ENCODE peak calls at places on chromosomes 7 and 10, in seven cellular contexts. Q is hepatocyte, E is A673, L is HCT116, N is PC-3, G is mammary epithelial cell, K is neural progenitor cell. P is an unnamed sample. For H3K4me1, the result is how much of the 10 kb centered on the place peaks cover.

GRCh38 chr7:143248781-143249354 is 14.4 kb upstream of the GSTK1 start:
- DNase-seq in K (no peak), Q (peak), E (no peak), N (peak), L (no peak), G (peak), P (no peak)

GRCh38 chr7:50389961-50390360 is 60.2 kb downstream of the FIGNL1 start:
- DNase-seq in E (no peak), Q (no peak), K (no peak), L (no peak), N (no peak), G (no peak), P (no peak)

GRCh38 chr10:97542169-97543024 is 30.2 kb upstream of the ANKRD2 start:
- DNase-seq in Q (peak), N (peak), E (peak), K (peak), G (peak), L (peak), P (peak)

GRCh38 chr7:30776971-30777370 is 5.8 kb downstream of the MINDY4 start:
- DNase-seq in L (no peak), G (no peak), K (no peak), N (no peak), Q (no peak), E (no peak), P (no peak)

GRCh38 chr7:69225544-69225943 is 372.7 kb upstream of the AUTS2 start:
- DNase-seq in Q (no peak), K (no peak), N (no peak), G (no peak), L (no peak), E (no peak), P (no peak)

GRCh38 chr7:39501358-39501757 is 64.8 kb upstream of the YAE1 start:
- DNase-seq in N (no peak), K (no peak), Q (no peak), G (no peak), L (no peak), E (no peak), P (no peak)

GRCh38 chr7:158262284-158263109 is 325.1 kb downstream of the PTPRN2 start:
- DNase-seq in Q (no peak), G (no peak), N (no peak), L (no peak), K (no peak), E (no peak), P (no peak)

GRCh38 chr10:33506391-33506790 is 171.9 kb upstream of the NRP1 start:
- DNase-seq in E (no peak), L (no peak), K (no peak), G (no peak), Q (no peak), N (no peak), P (no peak)

GRCh38 chr10:16381083-16381482 is 55.7 kb upstream of the PTER start:
- DNase-seq in E (no peak), G (peak), Q (peak), N (peak), L (peak), K (no peak), P (no peak)

GRCh38 chr7:194257-194995 is 2.1 kb downstream of the FAM20C start:
- DNase-seq in E (no peak), G (no peak), N (no peak), K (no peak), L (no peak), Q (peak), P (peak)

GRCh38 chr7:7564323-7564780 is 2.3 kb upstream of the MIOS start:
- DNase-seq in N (peak), L (peak), Q (peak), E (peak), G (peak), K (no peak), P (peak)

GRCh38 chr10:67539312-67539711 is 156.7 kb downstream of the CTNNA3 start:
- DNase-seq in G (no peak), E (no peak), K (no peak), N (no peak), L (no peak), Q (peak), P (no peak)

GRCh38 chr10:54614062-54614461 is 187.0 kb downstream of the PCDH15 start:
- DNase-seq in K (no peak), N (no peak), G (no peak), L (no peak), Q (no peak), E (no peak), P (no peak)

GRCh38 chr10:29862926-29863614 is 196.3 kb downstream of the JCAD start:
- DNase-seq in E (no peak), K (no peak), N (peak), G (peak), Q (no peak), L (peak), P (peak)

GRCh38 chr10:71727429-71728217 is 8.0 kb upstream of the C10orf105 start:
- DNase-seq in Q (peak), L (no peak), E (no peak), K (no peak), N (peak), G (peak), P (peak)

GRCh38 chr7:94123136-94123535 is 119.0 kb upstream of the BET1 start:
- DNase-seq in E (no peak), L (no peak), N (no peak), G (no peak), Q (no peak), K (no peak), P (no peak)

GRCh38 chr7:24757799-24758275 is 573 bp upstream of the GSDME start:
- DNase-seq in N (peak), G (peak), Q (peak), K (peak), L (no peak), E (peak), P (peak)

GRCh38 chr10:126212653-126213052 is 175.6 kb downstream of the ADAM12 start:
- DNase-seq in N (no peak), E (no peak), K (no peak), L (no peak), Q (no peak), G (no peak), P (no peak)

GRCh38 chr10:43137701-43137970 is 609 bp upstream of the CSGALNACT2 start:
- DNase-seq in K (peak), L (no peak), N (peak), G (no peak), E (peak), Q (peak), P (peak)

GRCh38 chr7:103989200-103989784 is at the start of gene RELN:
- DNase-seq in L (no peak), G (peak), E (peak), N (no peak), K (peak), Q (peak), P (peak)

GRCh38 chr7:55111007-55111406 is 92.2 kb downstream of the EGFR start:
- DNase-seq in N (no peak), E (no peak), K (no peak), G (peak), L (no peak), Q (no peak), P (peak)

GRCh38 chr7:50953820-50954219 is 171.1 kb upstream of the GRB10 start:
- DNase-seq in N (peak), G (peak), Q (no peak), L (no peak), K (peak), E (no peak), P (peak)

GRCh38 chr7:30559566-30559965 is 35.1 kb upstream of the GARS1 start:
- DNase-seq in N (peak), G (no peak), Q (no peak), L (no peak), K (no peak), E (no peak), P (peak)

GRCh38 chr7:4681218-4681851 is 760 bp upstream of the FOXK1 start:
- DNase-seq in G (no peak), K (no peak), N (no peak), L (no peak), Q (no peak), E (no peak), P (no peak)

GRCh38 chr7:130838738-130839137 is 104.7 kb upstream of the KLF14 start:
- DNase-seq in G (peak), E (no peak), Q (no peak), N (peak), L (peak), K (no peak), P (peak)

GRCh38 chr10:131567279-131568162 is 256.0 kb upstream of the TCERG1L start:
- DNase-seq in N (no peak), E (no peak), G (no peak), L (no peak), Q (no peak), K (no peak), P (no peak)

GRCh38 chr7:30921951-30922401 is 10.3 kb downstream of the AQP1 start:
- DNase-seq in G (no peak), N (no peak), K (no peak), L (no peak), E (no peak), Q (no peak), P (no peak)

DNA sequence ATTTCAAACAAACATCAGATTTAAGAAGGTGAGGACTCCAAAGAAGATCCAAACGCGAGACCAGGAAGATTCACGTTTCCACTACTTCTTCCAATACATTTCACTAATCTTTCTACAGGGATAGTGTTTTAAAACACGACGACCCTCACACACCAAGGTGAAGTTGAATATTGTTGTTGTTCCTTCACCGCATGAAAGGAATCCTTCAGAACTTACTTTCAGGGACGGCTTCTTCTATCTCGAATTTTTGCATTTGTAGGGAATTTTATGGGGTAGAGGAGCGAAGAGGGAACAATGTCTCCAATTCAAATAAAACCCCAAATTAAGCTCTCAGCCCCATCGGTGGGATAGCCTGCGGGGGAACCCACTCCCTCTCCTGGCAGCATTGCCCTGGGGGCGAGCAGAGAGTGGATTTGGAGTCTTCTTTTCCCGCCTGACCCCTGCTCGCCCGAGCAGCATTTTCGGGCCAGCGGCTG is 1.5 kb upstream of the GATA3 start:
- DNase-seq in L (no peak), E (no peak), N (no peak), G (no peak), K (no peak), Q (no peak), P (no peak)
- TF ChIP-seq EZH2 in L (no peak), E (no peak), N (no peak), G (no peak), K (peak), Q (no peak), P (no peak)

GRCh38 chr10:102661614-102662133 is 17.4 kb downstream of the TRIM8 start:
- DNase-seq in G (no peak), K (no peak), N (no peak), L (no peak), Q (no peak), E (no peak), P (peak)
- H3K4me1 ChIP-seq in G (under half), K (under half), N (under half), L (under half), Q (under half), E (under half), P (under half)

GRCh38 chr10:100684688-100685235 is 60.6 kb upstream of the PAX2 start:
- DNase-seq in E (no peak), L (no peak), Q (no peak), K (peak), N (no peak), G (no peak), P (no peak)
- TF ChIP-seq EZH2 in E (no peak), L (no peak), Q (no peak), K (no peak), N (no peak), G (no peak), P (no peak)

GRCh38 chr10:77587424-77587806 is 50.2 kb downstream of the KCNMA1 start:
- DNase-seq in L (no peak), E (no peak), G (no peak), K (peak), N (no peak), Q (peak), P (no peak)

GRCh38 chr10:77590344-77591237 is 47.0 kb downstream of the KCNMA1 start:
- DNase-seq in N (no peak), L (no peak), E (no peak), Q (no peak), K (no peak), G (no peak), P (no peak)

GRCh38 chr10:77583527-77583926 is 54.1 kb downstream of the KCNMA1 start:
- DNase-seq in N (peak), K (no peak), E (no peak), L (no peak), G (peak), Q (no peak), P (no peak)

GRCh38 chr10:77588886-77589285 is 48.7 kb downstream of the KCNMA1 start:
- DNase-seq in L (no peak), K (no peak), N (no peak), G (no peak), Q (no peak), E (no peak), P (no peak)

GRCh38 chr10:77586719-77587423 is 50.7 kb downstream of the KCNMA1 start:
- DNase-seq in G (peak), K (no peak), N (peak), Q (peak), L (no peak), E (no peak), P (peak)
- H3K4me1 ChIP-seq in G (under half), K (under half), N (half or more), Q (under half), L (under half), E (under half), P (under half)

DNA sequence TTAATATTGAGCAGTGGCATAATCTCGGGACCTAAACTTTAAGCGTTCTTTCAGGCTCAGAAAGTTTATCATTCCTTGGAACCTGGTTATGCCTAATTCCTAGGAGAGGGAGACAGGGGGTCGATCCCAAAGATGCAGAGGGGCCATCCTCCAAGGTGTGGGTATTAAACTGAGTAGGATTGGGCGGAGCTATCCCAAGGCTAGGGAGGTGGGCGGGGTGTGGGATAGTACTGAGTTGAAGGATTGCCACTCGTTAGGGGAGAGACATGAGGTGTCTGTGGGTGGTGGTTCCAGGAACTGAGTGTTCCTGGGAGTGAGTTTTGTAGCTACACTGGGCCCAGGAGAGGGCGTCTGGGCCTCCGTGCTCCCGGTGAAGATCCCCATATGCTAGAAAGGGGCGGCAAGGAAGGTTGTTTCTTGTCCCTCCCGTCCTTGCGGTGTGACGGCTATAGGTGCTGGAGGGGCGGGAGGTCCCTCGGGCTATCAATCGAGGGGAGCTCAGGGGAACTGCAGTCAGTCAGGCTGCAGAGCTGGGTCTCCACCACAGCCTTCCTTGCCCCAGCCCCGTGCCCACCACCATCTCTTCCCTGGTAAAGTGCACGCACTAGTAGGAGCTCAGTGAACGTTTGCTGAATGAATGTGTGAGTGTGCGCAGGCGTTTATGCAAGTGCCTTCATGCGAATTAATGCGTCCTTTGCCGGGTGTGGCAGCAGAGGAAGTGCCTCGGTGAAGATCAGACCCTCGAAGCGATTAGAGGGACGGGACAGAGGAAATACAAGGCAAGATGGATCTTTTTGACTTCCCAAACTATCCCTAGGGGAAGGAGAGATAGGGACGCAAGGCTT is 3.0 kb upstream of the HMX2 start:
- DNase-seq in N (peak), Q (no peak), K (peak), E (no peak), L (no peak), G (peak), P (peak)
- TF ChIP-seq EZH2 in N (no peak), Q (peak), K (peak), E (peak), L (no peak), G (peak), P (peak)

DNA sequence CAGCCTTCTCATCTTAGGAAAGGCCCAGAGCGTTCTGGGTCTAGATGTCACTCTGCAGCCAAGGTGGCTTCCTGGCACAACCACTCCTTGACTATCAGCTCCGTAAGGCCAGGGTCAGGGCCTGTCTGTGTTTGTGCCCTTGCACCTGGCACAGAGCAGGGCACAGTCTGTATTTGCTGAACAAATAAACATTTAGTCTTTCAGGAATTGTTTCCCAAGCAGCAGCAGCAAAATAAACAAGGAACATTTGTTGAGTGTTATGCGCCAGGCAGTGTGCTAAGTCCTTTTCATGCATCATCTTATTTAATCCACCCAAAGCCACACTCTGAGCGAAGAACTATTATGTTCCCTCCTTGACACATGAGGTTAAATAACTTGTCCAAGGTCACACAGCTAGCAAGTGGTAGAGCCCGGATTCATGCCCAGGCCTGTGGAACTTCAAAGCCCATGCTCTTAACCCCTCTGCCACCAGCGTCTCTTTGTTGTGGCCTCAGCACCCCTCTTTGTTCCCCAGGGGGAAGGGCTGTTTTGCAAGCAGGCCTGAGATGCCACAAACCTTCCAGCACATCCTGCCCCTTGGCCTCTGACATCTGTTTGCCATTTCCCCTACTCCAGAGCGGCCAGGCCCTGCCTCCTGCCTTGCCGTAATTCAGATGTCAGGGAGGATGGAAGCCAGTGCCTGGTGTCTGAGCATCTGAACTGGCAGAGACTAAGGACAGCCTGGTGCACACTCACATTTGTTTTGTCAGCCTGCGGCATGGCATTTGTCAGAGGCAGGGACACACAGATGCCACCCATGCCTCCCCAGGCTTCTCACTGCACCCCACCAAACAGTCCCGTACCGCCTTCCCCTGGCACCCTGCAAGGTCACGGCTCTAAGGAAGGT is 325.8 kb upstream of the ZMIZ1 start:
- DNase-seq in N (no peak), L (no peak), K (no peak), G (no peak), E (no peak), Q (no peak), P (no peak)
- H3K4me1 ChIP-seq in N (under half), L (under half), K (under half), G (under half), E (under half), Q (half or more), P (under half)

DNA sequence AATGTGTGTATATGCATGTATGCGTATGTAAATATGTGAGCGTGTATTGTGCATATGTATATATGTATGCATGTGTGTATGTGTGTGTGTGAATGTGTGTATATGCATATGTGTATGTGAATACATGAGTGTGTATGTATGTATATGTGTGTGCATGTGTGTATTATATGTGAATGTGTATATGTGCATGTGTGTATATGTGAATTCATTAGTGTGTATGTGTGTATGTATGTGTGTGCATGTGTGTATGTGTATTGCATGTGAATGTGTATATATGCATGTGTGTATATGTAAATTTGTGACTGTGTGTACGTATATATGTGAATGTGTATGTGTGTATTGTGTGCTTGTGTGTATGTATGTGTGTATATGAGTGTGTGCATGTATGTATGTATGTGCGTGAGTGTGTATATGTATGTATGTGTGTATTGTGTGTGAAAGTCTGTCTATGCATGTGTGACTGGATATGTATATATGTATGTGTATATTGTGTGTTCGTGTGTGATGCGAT is 455.9 kb downstream of the TYW1 start:
- DNase-seq in K (no peak), E (no peak), G (no peak), Q (no peak), L (no peak), N (no peak), P (no peak)
- TF ChIP-seq EZH2 in K (no peak), E (no peak), G (no peak), Q (no peak), L (no peak), N (no peak), P (no peak)